ENCODE peak calls at places on chromosomes 12 and 14, in six cellular contexts. C, A, F, D, Z and T are unnamed samples.

GRCh38 chr12:79629561-79629960 is 61.2 kb downstream of the PAWR start:
- DNase-seq in C (no peak), A (no peak), F (no peak), D (no peak), Z (no peak), T (no peak)

GRCh38 chr12:7588703-7589329 is 76.9 kb downstream of the APOBEC1 start:
- DNase-seq in C (peak; percentile 46), A (peak; percentile 4), F (peak; percentile 33), D (peak; percentile 21), Z (peak; percentile 22), T (peak; percentile 86)

GRCh38 chr14:75493580-75494130 is 28.6 kb upstream of the BATF start:
- DNase-seq in C (no peak), A (no peak), F (no peak), D (no peak), Z (no peak), T (no peak)

GRCh38 chr14:88831285-88831684 is 6.8 kb downstream of the TTC8 start:
- DNase-seq in C (no peak), A (no peak), F (peak; percentile 28), D (no peak), Z (no peak), T (no peak)

GRCh38 chr14:47012533-47012932 is 361.0 kb upstream of the RPL10L start:
- DNase-seq in C (no peak), A (no peak), F (no peak), D (no peak), Z (no peak), T (no peak)

GRCh38 chr14:73662439-73663056 is 17.8 kb downstream of the DNAL1 start:
- DNase-seq in C (peak; percentile 22), A (no peak), F (peak; percentile 11), D (no peak), Z (no peak), T (no peak)

GRCh38 chr14:22607291-22607690 is 9.2 kb downstream of the ABHD4 start:
- DNase-seq in C (no peak), A (no peak), F (no peak), D (no peak), Z (no peak), T (no peak)

GRCh38 chr14:100546051-100546443 is 41.2 kb downstream of the BEGAIN start:
- DNase-seq in C (peak; percentile 82), A (no peak), F (no peak), D (no peak), Z (no peak), T (peak; percentile 34)

GRCh38 chr12:20063116-20063515 is 305.2 kb upstream of the PDE3A start:
- DNase-seq in C (no peak), A (no peak), F (no peak), D (no peak), Z (no peak), T (no peak)

GRCh38 chr12:2267624-2268477 is 215.1 kb downstream of the CACNA1C start:
- DNase-seq in C (peak; percentile 60), A (no peak), F (no peak), D (no peak), Z (no peak), T (no peak)

GRCh38 chr12:66644151-66644550 is 34.7 kb downstream of the GRIP1 start:
- DNase-seq in C (no peak), A (no peak), F (no peak), D (no peak), Z (no peak), T (no peak)

GRCh38 chr12:121296618-121297476 is at the start of gene CAMKK2:
- DNase-seq in C (peak; percentile 98), A (peak; percentile 81), F (peak; percentile 76), D (peak; percentile 79), Z (peak; percentile 85), T (peak; percentile 66)

GRCh38 chr14:101198398-101199027 is 295.0 kb upstream of the RTL1 start:
- DNase-seq in C (no peak), A (no peak), F (no peak), D (no peak), Z (no peak), T (no peak)

GRCh38 chr14:22838631-22839041 is 2.3 kb downstream of the MMP14 start:
- DNase-seq in C (no peak), A (no peak), F (no peak), D (no peak), Z (no peak), T (no peak)

GRCh38 chr12:99393763-99394162 is 253.8 kb upstream of the GARIN6 start:
- DNase-seq in C (no peak), A (no peak), F (no peak), D (no peak), Z (no peak), T (no peak)

GRCh38 chr12:126271138-126271537 is 1205.9 kb downstream of the AACS start:
- DNase-seq in C (no peak), A (no peak), F (no peak), D (no peak), Z (no peak), T (no peak)

GRCh38 chr12:40663781-40664180 is 28.5 kb upstream of the CNTN1 start:
- DNase-seq in C (no peak), A (no peak), F (peak; percentile 19), D (no peak), Z (no peak), T (no peak)

GRCh38 chr14:104843442-104844305 is 21.4 kb upstream of the CEP170B start:
- DNase-seq in C (peak; percentile 74), A (no peak), F (no peak), D (no peak), Z (no peak), T (no peak)